ENCODE peak calls at places on chromosomes 1 and 21, in five cellular contexts. T, O, E, D and V are unnamed samples.

GRCh38 chr1:10814954-10815862 is 18.8 kb upstream of the CASZ1 start:
- DNase-seq in E (no peak), O (no peak), T (peak), D (no peak), V (no peak)

GRCh38 chr1:150578278-150579109 is 916 bp downstream of the MCL1 start:
- DNase-seq in E (peak), O (peak), T (peak), D (peak), V (peak)

GRCh38 chr1:162463021-162463420 is 34.6 kb upstream of the UHMK1 start:
- DNase-seq in D (no peak), E (peak), O (no peak), T (no peak), V (no peak)

GRCh38 chr21:44944596-44944995 is 4.8 kb downstream of the SLX9 start:
- DNase-seq in D (no peak), E (no peak), O (peak), T (no peak), V (no peak)

GRCh38 chr1:153531638-153532037 is 4.2 kb downstream of the S100A6 start:
- DNase-seq in O (no peak), E (no peak), D (no peak), T (peak), V (no peak)

GRCh38 chr1:200837931-200838571 is 34.7 kb upstream of the GPR25 start:
- DNase-seq in E (peak), O (no peak), D (peak), T (no peak), V (no peak)

GRCh38 chr1:27011058-27011764 is 1.4 kb downstream of the TENT5B start:
- DNase-seq in O (no peak), T (peak), E (peak), D (no peak), V (peak)

GRCh38 chr1:62407398-62408009 is 29.3 kb upstream of the USP1 start:
- DNase-seq in O (no peak), E (peak), T (no peak), D (peak), V (no peak)

GRCh38 chr1:46301406-46302090 is 1.9 kb downstream of the LRRC41 start:
- DNase-seq in E (peak), O (no peak), D (no peak), T (peak), V (peak)

GRCh38 chr1:211531194-211532085 is 39.5 kb upstream of the RD3 start:
- DNase-seq in D (no peak), O (no peak), T (no peak), E (no peak), V (no peak)

GRCh38 chr1:89630046-89630445 is 2.9 kb upstream of the LRRC8C start:
- DNase-seq in T (no peak), E (no peak), O (no peak), D (no peak), V (no peak)

GRCh38 chr1:152037920-152038658 is 1.3 kb upstream of the S100A11 start:
- DNase-seq in O (no peak), D (peak), T (peak), E (peak), V (no peak)

GRCh38 chr1:87760100-87760499 is 431.4 kb downstream of the LMO4 start:
- DNase-seq in O (no peak), E (no peak), T (no peak), D (no peak), V (no peak)

GRCh38 chr1:43418858-43419257 is 29.2 kb downstream of the SZT2 start:
- DNase-seq in O (no peak), T (no peak), E (no peak), D (no peak), V (no peak)

GRCh38 chr1:66294692-66295384 is 239.1 kb upstream of the SGIP1 start:
- DNase-seq in E (peak), O (no peak), D (no peak), T (no peak), V (no peak)

GRCh38 chr1:83641206-83641658 is 357.7 kb downstream of the TTLL7 start:
- DNase-seq in D (no peak), E (peak), O (no peak), T (peak), V (no peak)

GRCh38 chr1:199336745-199337640 is 690.5 kb upstream of the NR5A2 start:
- DNase-seq in D (no peak), O (no peak), E (no peak), T (peak), V (no peak)

GRCh38 chr1:109883248-109883955 is 27.2 kb upstream of the CSF1 start:
- DNase-seq in E (no peak), O (no peak), D (no peak), T (peak), V (no peak)

GRCh38 chr1:42931911-42932422 is 26.7 kb downstream of the SLC2A1 start:
- DNase-seq in T (peak), D (peak), E (no peak), O (peak), V (no peak)

GRCh38 chr1:195195423-195196057 is 1412.7 kb downstream of the KCNT2 start:
- DNase-seq in T (no peak), D (peak), O (no peak), E (no peak), V (no peak)

GRCh38 chr1:25973610-25974355 is 24.1 kb downstream of the PAFAH2 start:
- DNase-seq in E (peak), T (no peak), O (no peak), D (no peak), V (no peak)

GRCh38 chr21:36713746-36714145 is 14.8 kb downstream of the SIM2 start:
- DNase-seq in T (no peak), E (no peak), O (no peak), D (no peak), V (no peak)

GRCh38 chr1:10943991-10944730 is 68.3 kb upstream of the TARDBP start:
- DNase-seq in T (peak), E (peak), D (no peak), O (no peak), V (no peak)

GRCh38 chr1:64474639-64475038 is 4.7 kb downstream of the CACHD1 start:
- DNase-seq in O (no peak), E (no peak), T (peak), D (no peak), V (no peak)

GRCh38 chr1:201504799-201505504 is 2.0 kb downstream of the CSRP1 start:
- DNase-seq in T (no peak), O (no peak), D (peak), E (no peak), V (no peak)

GRCh38 chr1:114319480-114319879 is 165.8 kb upstream of the SYT6 start:
- DNase-seq in E (peak), T (no peak), O (no peak), D (no peak), V (no peak)

GRCh38 chr21:40841524-40842196 is 5.3 kb downstream of the DSCAM start:
- DNase-seq in T (peak), E (no peak), O (no peak), D (no peak), V (no peak)

GRCh38 chr1:153538315-153538821 is 2.4 kb downstream of the S100A5 start:
- DNase-seq in D (no peak), T (peak), E (no peak), O (no peak), V (no peak)

GRCh38 chr1:111556318-111557037 is 53.0 kb upstream of the ADORA3 start:
- DNase-seq in D (peak), T (no peak), E (no peak), O (no peak), V (no peak)
- H3K27ac ChIP-seq in D (no peak), T (no peak), E (no peak), O (no peak), V (no peak)

DNA sequence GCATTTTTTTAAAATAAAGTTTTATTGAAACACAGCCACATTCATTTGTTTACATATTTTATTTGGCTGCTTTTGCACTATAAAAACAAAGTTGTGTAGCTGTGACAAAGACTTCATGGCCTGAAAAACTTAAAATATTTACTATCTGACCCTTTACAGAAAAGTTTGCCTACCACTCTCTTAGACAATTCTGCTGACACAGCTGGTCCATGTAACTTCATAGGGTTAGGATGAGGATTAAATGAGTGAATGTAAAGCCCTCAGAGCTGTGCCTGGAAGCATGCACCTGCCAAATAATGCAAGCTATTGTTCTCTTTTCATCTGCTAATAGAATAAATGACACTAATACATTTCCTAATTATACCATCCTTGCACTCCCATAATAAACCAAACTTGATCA is 67.7 kb downstream of the FCRL5 start:
- DNase-seq in T (no peak), E (no peak), O (no peak), D (no peak), V (no peak)
- H3K27ac ChIP-seq in T (no peak), E (no peak), O (no peak), D (no peak), V (no peak)

GRCh38 chr21:42659416-42660117 is 6.1 kb downstream of the PDE9A start:
- DNase-seq in E (no peak), T (no peak), O (peak), D (peak), V (no peak)
- H3K27ac ChIP-seq in E (no peak), T (peak), O (no peak), D (peak), V (no peak)

GRCh38 chr1:30718636-30719405 is 4.6 kb downstream of the MATN1 start:
- DNase-seq in O (peak), T (peak), E (peak), D (peak), V (peak)

GRCh38 chr1:30718091-30718635 is 5.2 kb downstream of the MATN1 start:
- DNase-seq in T (peak), O (peak), D (peak), E (peak), V (peak)

GRCh38 chr1:30720271-30721223 is 2.8 kb downstream of the MATN1 start:
- DNase-seq in O (no peak), T (no peak), D (peak), E (no peak), V (no peak)

GRCh38 chr1:30721311-30722174 is 1.8 kb downstream of the MATN1 start:
- DNase-seq in O (no peak), D (peak), T (no peak), E (no peak), V (no peak)

DNA sequence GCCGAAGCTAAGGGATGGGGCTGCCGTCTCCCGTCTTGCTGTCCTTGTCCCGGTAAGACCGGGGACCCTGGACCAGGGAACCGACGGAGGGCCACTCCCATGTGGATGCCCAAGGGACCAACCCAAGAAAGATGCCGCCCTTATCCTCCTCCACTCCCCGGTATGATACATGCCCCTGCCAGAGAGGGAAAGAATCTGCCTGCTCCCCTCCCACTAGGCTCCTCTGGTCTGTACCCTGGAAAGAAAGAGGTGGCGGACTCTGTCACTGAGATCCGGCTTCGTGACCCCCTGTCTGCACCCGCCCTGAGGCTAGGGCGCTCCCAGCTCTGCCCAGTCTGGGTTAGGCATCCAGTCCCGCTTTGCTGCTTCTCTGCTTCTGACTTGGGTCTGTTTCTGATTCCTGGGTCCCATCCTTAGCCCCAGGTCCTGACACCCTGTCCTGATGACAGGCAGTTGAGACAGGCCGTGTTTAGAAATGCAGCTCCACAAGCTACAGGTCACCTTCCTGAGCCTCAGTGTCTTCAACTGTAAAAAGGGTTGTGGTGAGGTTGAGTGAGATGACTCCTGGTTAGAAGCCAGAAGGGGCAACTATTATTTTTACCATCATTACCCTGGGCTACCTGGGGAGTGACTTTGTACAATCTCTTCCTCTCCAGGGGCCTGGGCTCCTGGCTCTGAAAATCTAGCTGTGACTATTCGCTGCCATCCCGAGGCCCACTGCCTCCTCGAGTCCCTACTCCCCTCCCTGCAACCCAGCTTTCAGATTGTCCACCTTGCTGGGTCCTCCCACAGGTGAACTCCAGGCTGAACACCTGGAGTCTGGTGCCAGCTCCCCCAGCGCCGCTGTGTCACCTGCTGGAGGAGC is 3.7 kb downstream of the MATN1 start:
- DNase-seq in O (no peak), D (no peak), E (no peak), T (no peak), V (peak)
- H3K27ac ChIP-seq in O (peak), D (no peak), E (no peak), T (no peak), V (peak)

DNA sequence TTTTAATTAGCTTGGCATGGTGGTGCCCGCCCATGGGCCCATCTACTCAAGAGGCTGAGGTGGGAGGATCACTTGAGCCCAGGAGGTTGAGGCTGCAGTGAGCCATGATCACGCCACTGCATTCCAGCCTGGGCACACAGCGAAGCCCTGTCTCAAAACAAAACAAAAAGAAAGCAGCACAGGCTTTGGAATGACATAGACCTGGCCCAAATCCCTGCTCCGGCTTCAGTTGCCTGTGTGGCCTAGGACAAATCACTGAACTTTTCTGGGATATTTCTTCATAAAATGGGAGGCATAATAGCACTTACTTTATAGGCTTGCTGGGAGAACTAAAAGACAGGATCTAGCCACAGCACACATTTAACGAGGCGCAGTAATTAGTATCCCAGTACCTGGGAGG is 2.4 kb downstream of the PEAR1 start:
- DNase-seq in E (no peak), T (no peak), D (no peak), O (no peak), V (no peak)
- H3K27ac ChIP-seq in E (no peak), T (no peak), D (no peak), O (no peak), V (no peak)